ENCODE peak calls at places on chromosomes 12 and 14, in four cellular contexts. P is A549, U is K562, Y is HepG2. B is an unnamed sample.

GRCh38 chr14:55730602-55731001 is 150.6 kb downstream of the KTN1 start:
- DNase-seq in P (no peak), U (no peak), Y (no peak), B (no peak)

GRCh38 chr12:12294215-12295005 is 27.6 kb upstream of the LRP6 start:
- DNase-seq in P (no peak), U (no peak), Y (no peak), B (no peak)

GRCh38 chr12:122963928-122964240 is 2.4 kb downstream of the ABCB9 start:
- DNase-seq in P (no peak), U (no peak), Y (no peak), B (no peak)

GRCh38 chr14:66043921-66044320 is 442.2 kb upstream of the CCDC196 start:
- DNase-seq in P (no peak), U (no peak), Y (no peak), B (no peak)

GRCh38 chr14:91154851-91155625 is 41.2 kb downstream of the DGLUCY start:
- DNase-seq in P (no peak), U (peak), Y (no peak), B (no peak)

GRCh38 chr12:54579696-54580333 is 8.6 kb downstream of the PPP1R1A start:
- DNase-seq in P (peak), U (peak), Y (peak), B (peak)

GRCh38 chr12:71594214-71594948 is 69.3 kb downstream of the ZFC3H1 start:
- DNase-seq in P (peak), U (peak), Y (peak), B (no peak)

GRCh38 chr14:94135476-94135875 is 6.1 kb upstream of the IFI27L2 start:
- DNase-seq in P (no peak), U (no peak), Y (no peak), B (peak)

GRCh38 chr12:120820885-120821510 is 83.2 kb downstream of the SPPL3 start:
- DNase-seq in P (no peak), U (no peak), Y (no peak), B (no peak)

GRCh38 chr12:11941601-11942360 is 129.0 kb upstream of the BCL2L14 start:
- DNase-seq in P (no peak), U (no peak), Y (no peak), B (no peak)

GRCh38 chr14:53979141-53979673 is 22.6 kb upstream of the BMP4 start:
- DNase-seq in P (no peak), U (no peak), Y (peak), B (no peak)

GRCh38 chr14:33486499-33486898 is 464.4 kb downstream of the EGLN3 start:
- DNase-seq in P (no peak), U (no peak), Y (no peak), B (no peak)

GRCh38 chr14:101131451-101131916 is 228.0 kb upstream of the RTL1 start:
- DNase-seq in P (no peak), U (no peak), Y (no peak), B (peak)

GRCh38 chr12:32586390-32586789 is 92.7 kb upstream of the DNM1L start:
- DNase-seq in P (no peak), U (no peak), Y (no peak), B (no peak)

GRCh38 chr12:121128908-121129704 is 3.6 kb upstream of the P2RX7 start:
- DNase-seq in P (peak), U (peak), Y (peak), B (peak)

GRCh38 chr12:78271546-78271945 is 440.9 kb downstream of the NAV3 start:
- DNase-seq in P (no peak), U (no peak), Y (no peak), B (no peak)

GRCh38 chr14:40656301-40656700 is 950.4 kb upstream of the LRFN5 start:
- DNase-seq in P (no peak), U (no peak), Y (no peak), B (no peak)

GRCh38 chr14:67487937-67488893 is at the start of gene TMEM229B:
- DNase-seq in P (no peak), U (no peak), Y (no peak), B (no peak)

GRCh38 chr12:29519585-29520182 is 22.2 kb upstream of the OVCH1 start:
- DNase-seq in P (peak), U (peak), Y (peak), B (no peak)

GRCh38 chr12:29599397-29599796 is 101.9 kb upstream of the OVCH1 start:
- DNase-seq in P (no peak), U (no peak), Y (no peak), B (no peak)

GRCh38 chr12:29830391-29830790 is 46.6 kb upstream of the TMTC1 start:
- DNase-seq in P (no peak), U (no peak), Y (no peak), B (no peak)

GRCh38 chr12:107035733-107036132 is 48.8 kb upstream of the MTERF2 start:
- DNase-seq in P (no peak), U (no peak), Y (no peak), B (no peak)

GRCh38 chr14:100140452-100141132 is 18.9 kb downstream of the DEGS2 start:
- DNase-seq in P (no peak), U (peak), Y (peak), B (peak)

GRCh38 chr12:111673503-111673902 is 12.3 kb downstream of the BRAP start:
- DNase-seq in P (no peak), U (peak), Y (peak), B (no peak)

GRCh38 chr14:61103541-61104339 is 122.7 kb downstream of the SLC38A6 start:
- DNase-seq in P (peak), U (peak), Y (peak), B (peak)

GRCh38 chr12:1857086-1857485 is 36.7 kb downstream of the LRTM2 start:
- DNase-seq in P (no peak), U (no peak), Y (no peak), B (no peak)

GRCh38 chr12:22083167-22083566 is 37.1 kb downstream of the CMAS start:
- DNase-seq in P (no peak), U (peak), Y (peak), B (no peak)

GRCh38 chr12:67459173-67459572 is 189.4 kb upstream of the DYRK2 start:
- DNase-seq in P (no peak), U (no peak), Y (no peak), B (no peak)

GRCh38 chr14:101116065-101116464 is 212.5 kb upstream of the RTL1 start:
- DNase-seq in P (no peak), U (no peak), Y (no peak), B (peak)

GRCh38 chr14:76784266-76784874 is 23.1 kb downstream of the VASH1 start:
- DNase-seq in P (no peak), U (no peak), Y (no peak), B (no peak)

DNA sequence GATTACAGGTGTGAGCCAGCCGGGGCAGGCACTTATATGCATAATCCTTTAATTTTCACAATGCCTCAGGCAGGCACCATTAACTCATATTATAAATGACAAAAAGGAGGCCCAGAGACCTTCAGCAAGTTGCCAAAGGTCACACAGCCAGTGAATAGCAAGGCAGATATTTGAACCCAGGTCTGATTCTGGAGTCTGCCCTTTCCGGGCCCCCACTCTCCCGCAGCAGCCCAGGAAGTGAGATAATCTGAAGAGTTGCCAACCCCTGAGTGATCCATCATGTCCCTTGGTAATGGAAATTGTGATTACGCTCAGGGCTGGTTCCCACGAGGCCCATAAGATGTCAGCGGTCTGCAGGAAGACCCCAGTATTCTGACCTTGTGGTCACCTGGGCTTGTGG is 95.3 kb upstream of the MED13L start:
- DNase-seq in P (no peak), U (no peak), Y (no peak), B (no peak)
- TF ChIP-seq RNF2 in P (no peak), U (no peak), Y (no peak), B (no peak)

GRCh38 chr12:109139791-109140190 is 23.4 kb downstream of the ACACB start:
- DNase-seq in P (no peak), U (no peak), Y (no peak), B (no peak)
- TF ChIP-seq RNF2 in P (no peak), U (no peak), Y (no peak), B (no peak)

GRCh38 chr12:40146800-40147797 is 41.2 kb upstream of the SLC2A13 start:
- DNase-seq in P (no peak), U (no peak), Y (no peak), B (no peak)

GRCh38 chr12:40145896-40146295 is 40.0 kb upstream of the SLC2A13 start:
- DNase-seq in P (no peak), U (no peak), Y (no peak), B (no peak)

GRCh38 chr12:40141996-40142395 is 36.1 kb upstream of the SLC2A13 start:
- DNase-seq in P (no peak), U (no peak), Y (no peak), B (no peak)

GRCh38 chr12:40138526-40138925 is 32.6 kb upstream of the SLC2A13 start:
- DNase-seq in P (no peak), U (no peak), Y (no peak), B (no peak)

DNA sequence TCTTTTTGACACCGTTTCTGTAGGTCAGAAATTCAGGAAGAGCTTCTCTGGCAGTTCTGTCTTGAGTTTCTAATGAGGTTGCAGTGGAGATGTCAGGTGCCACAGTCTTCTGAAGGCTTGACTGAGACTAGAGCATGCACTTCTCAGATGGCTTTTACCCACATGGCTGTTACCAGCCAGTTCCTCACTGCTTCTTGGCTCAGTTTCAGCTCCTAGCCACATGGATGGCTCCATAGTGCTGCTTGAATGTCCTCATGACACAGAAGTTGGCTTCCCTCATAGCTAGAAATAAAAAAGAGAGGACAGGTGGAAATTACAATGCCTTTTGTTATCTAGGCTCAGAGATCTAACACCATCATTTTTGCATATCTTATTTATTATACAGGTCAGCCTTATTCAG is 38.1 kb upstream of the SLC2A13 start:
- DNase-seq in P (no peak), U (no peak), Y (no peak), B (no peak)
- TF ChIP-seq RNF2 in P (no peak), U (no peak), Y (no peak), B (no peak)

DNA sequence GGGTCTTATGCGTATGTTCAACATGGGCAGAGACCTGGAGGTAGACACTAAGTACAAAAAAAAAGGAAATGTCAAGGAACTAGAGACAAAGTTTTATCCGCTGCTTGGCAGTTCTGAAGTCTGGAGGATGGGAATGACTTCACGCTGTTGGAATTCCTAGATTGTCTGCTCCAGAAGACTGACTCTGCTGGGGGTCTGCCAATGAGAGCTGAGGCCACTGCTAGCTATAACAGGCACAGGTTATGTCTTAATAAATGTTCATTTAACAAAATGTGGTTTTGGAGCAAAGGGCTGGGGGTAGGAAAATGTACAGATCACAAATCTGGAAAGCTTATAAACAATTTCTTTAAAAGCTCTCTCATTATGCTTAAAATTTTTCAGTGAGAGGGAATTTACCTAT is 5.9 kb downstream of the RNASE8 start:
- DNase-seq in P (no peak), U (no peak), Y (no peak), B (no peak)
- TF ChIP-seq RNF2 in P (no peak), U (no peak), Y (no peak), B (no peak)

GRCh38 chr12:46647034-46647433 is 178.8 kb downstream of the SLC38A4 start:
- DNase-seq in P (no peak), U (no peak), Y (no peak), B (no peak)
- TF ChIP-seq RNF2 in P (no peak), U (no peak), Y (no peak), B (no peak)

DNA sequence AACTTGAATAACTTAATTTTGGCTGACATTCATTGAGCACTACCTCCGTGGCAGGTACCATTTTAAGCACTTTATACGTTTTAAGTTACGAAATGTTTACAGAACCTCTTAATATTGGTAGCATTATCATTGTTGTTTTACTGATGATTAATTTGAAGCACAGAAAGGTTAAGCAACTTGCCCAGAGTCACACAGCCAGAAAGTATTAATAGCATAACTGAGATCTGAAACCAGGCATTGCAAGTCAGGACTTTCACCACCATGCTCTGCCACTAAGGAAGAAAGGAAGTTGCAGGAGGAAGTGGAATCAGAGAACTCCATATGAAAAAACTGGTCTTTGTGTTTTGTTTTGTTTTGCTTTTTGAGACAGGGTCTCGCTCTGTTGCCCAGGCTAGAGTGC is 28.2 kb upstream of the BCAT1 start:
- DNase-seq in P (no peak), U (no peak), Y (no peak), B (no peak)
- TF ChIP-seq RNF2 in P (no peak), U (no peak), Y (no peak), B (no peak)

GRCh38 chr14:96603350-96604255 is 101.4 kb downstream of the PAPOLA start:
- DNase-seq in P (no peak), U (no peak), Y (no peak), B (no peak)
- TF ChIP-seq RNF2 in P (no peak), U (no peak), Y (no peak), B (no peak)

GRCh38 chr14:28294834-28295440 is 471.6 kb upstream of the FOXG1 start:
- DNase-seq in P (no peak), U (no peak), Y (peak), B (no peak)
- TF ChIP-seq RNF2 in P (no peak), U (no peak), Y (no peak), B (no peak)